ENCODE peak calls at places on chromosome 11, in six cellular contexts. One of them, this sample, is unnamed.

GRCh38 chr11:95149659-95150294 is 60.1 kb downstream of the ENDOD1 start:
- DNase-seq in stimulated activated CD4-positive, alpha-beta T cell treated with anti-CD3 and anti-CD28 coated beads, Interleukin-1b, Interleukin-23, amount 100 ng/mL, for 1 hour: no peak
- DNase-seq in Daoy: peak
- DNase-seq in CD8-positive, alpha-beta memory T cell: no peak
- DNase-seq in stimulated activated CD8-positive, alpha-beta memory T cell treated with anti-CD3 and anti-CD28 coated beads, Interleukin-7, amount 100 ng/mL, for 1 hour: no peak
- DNase-seq in tibial artery: no peak
- DNase-seq in this sample: no peak

GRCh38 chr11:14423633-14424032 is 64.7 kb upstream of the RRAS2 start:
- DNase-seq in stimulated activated CD4-positive, alpha-beta T cell treated with anti-CD3 and anti-CD28 coated beads, Interleukin-1b, Interleukin-23, amount 100 ng/mL, for 1 hour: no peak
- DNase-seq in Daoy: peak
- DNase-seq in CD8-positive, alpha-beta memory T cell: no peak
- DNase-seq in stimulated activated CD8-positive, alpha-beta memory T cell treated with anti-CD3 and anti-CD28 coated beads, Interleukin-7, amount 100 ng/mL, for 1 hour: no peak
- DNase-seq in tibial artery: no peak
- DNase-seq in this sample: no peak

GRCh38 chr11:65615229-65615949 is at the start of gene PCNX3:
- DNase-seq in stimulated activated CD4-positive, alpha-beta T cell treated with anti-CD3 and anti-CD28 coated beads, Interleukin-1b, Interleukin-23, amount 100 ng/mL, for 1 hour: peak
- DNase-seq in Daoy: peak
- DNase-seq in CD8-positive, alpha-beta memory T cell: peak
- DNase-seq in stimulated activated CD8-positive, alpha-beta memory T cell treated with anti-CD3 and anti-CD28 coated beads, Interleukin-7, amount 100 ng/mL, for 1 hour: peak
- DNase-seq in tibial artery: peak
- DNase-seq in this sample: peak

GRCh38 chr11:117281159-117281558 is 10.0 kb upstream of the BACE1-AS start:
- DNase-seq in stimulated activated CD4-positive, alpha-beta T cell treated with anti-CD3 and anti-CD28 coated beads, Interleukin-1b, Interleukin-23, amount 100 ng/mL, for 1 hour: no peak
- DNase-seq in Daoy: peak
- DNase-seq in CD8-positive, alpha-beta memory T cell: no peak
- DNase-seq in stimulated activated CD8-positive, alpha-beta memory T cell treated with anti-CD3 and anti-CD28 coated beads, Interleukin-7, amount 100 ng/mL, for 1 hour: no peak
- DNase-seq in tibial artery: no peak
- DNase-seq in this sample: no peak

GRCh38 chr11:57402188-57403066 is 12.0 kb upstream of the PRG2 start:
- DNase-seq in stimulated activated CD4-positive, alpha-beta T cell treated with anti-CD3 and anti-CD28 coated beads, Interleukin-1b, Interleukin-23, amount 100 ng/mL, for 1 hour: no peak
- DNase-seq in Daoy: peak
- DNase-seq in CD8-positive, alpha-beta memory T cell: no peak
- DNase-seq in stimulated activated CD8-positive, alpha-beta memory T cell treated with anti-CD3 and anti-CD28 coated beads, Interleukin-7, amount 100 ng/mL, for 1 hour: no peak
- DNase-seq in tibial artery: no peak
- DNase-seq in this sample: no peak

GRCh38 chr11:33942954-33943353 is 51.1 kb upstream of the LMO2 start:
- DNase-seq in stimulated activated CD4-positive, alpha-beta T cell treated with anti-CD3 and anti-CD28 coated beads, Interleukin-1b, Interleukin-23, amount 100 ng/mL, for 1 hour: no peak
- DNase-seq in Daoy: peak
- DNase-seq in CD8-positive, alpha-beta memory T cell: no peak
- DNase-seq in stimulated activated CD8-positive, alpha-beta memory T cell treated with anti-CD3 and anti-CD28 coated beads, Interleukin-7, amount 100 ng/mL, for 1 hour: no peak
- DNase-seq in tibial artery: peak
- DNase-seq in this sample: no peak

GRCh38 chr11:66467756-66468155 is 1.1 kb downstream of the PELI3 start:
- DNase-seq in stimulated activated CD4-positive, alpha-beta T cell treated with anti-CD3 and anti-CD28 coated beads, Interleukin-1b, Interleukin-23, amount 100 ng/mL, for 1 hour: no peak
- DNase-seq in Daoy: peak
- DNase-seq in CD8-positive, alpha-beta memory T cell: no peak
- DNase-seq in stimulated activated CD8-positive, alpha-beta memory T cell treated with anti-CD3 and anti-CD28 coated beads, Interleukin-7, amount 100 ng/mL, for 1 hour: no peak
- DNase-seq in tibial artery: peak
- DNase-seq in this sample: no peak

GRCh38 chr11:72380132-72380503 is 54.2 kb downstream of the CLPB start:
- DNase-seq in stimulated activated CD4-positive, alpha-beta T cell treated with anti-CD3 and anti-CD28 coated beads, Interleukin-1b, Interleukin-23, amount 100 ng/mL, for 1 hour: no peak
- DNase-seq in Daoy: no peak
- DNase-seq in CD8-positive, alpha-beta memory T cell: no peak
- DNase-seq in stimulated activated CD8-positive, alpha-beta memory T cell treated with anti-CD3 and anti-CD28 coated beads, Interleukin-7, amount 100 ng/mL, for 1 hour: no peak
- DNase-seq in tibial artery: no peak
- DNase-seq in this sample: no peak

GRCh38 chr11:72789493-72790131 is 4.2 kb downstream of the STARD10 start:
- DNase-seq in stimulated activated CD4-positive, alpha-beta T cell treated with anti-CD3 and anti-CD28 coated beads, Interleukin-1b, Interleukin-23, amount 100 ng/mL, for 1 hour: no peak
- DNase-seq in Daoy: peak
- DNase-seq in CD8-positive, alpha-beta memory T cell: no peak
- DNase-seq in stimulated activated CD8-positive, alpha-beta memory T cell treated with anti-CD3 and anti-CD28 coated beads, Interleukin-7, amount 100 ng/mL, for 1 hour: no peak
- DNase-seq in tibial artery: no peak
- DNase-seq in this sample: no peak

GRCh38 chr11:118060879-118061278 is 16.0 kb upstream of the TMPRSS4 start:
- DNase-seq in stimulated activated CD4-positive, alpha-beta T cell treated with anti-CD3 and anti-CD28 coated beads, Interleukin-1b, Interleukin-23, amount 100 ng/mL, for 1 hour: no peak
- DNase-seq in Daoy: no peak
- DNase-seq in CD8-positive, alpha-beta memory T cell: no peak
- DNase-seq in stimulated activated CD8-positive, alpha-beta memory T cell treated with anti-CD3 and anti-CD28 coated beads, Interleukin-7, amount 100 ng/mL, for 1 hour: no peak
- DNase-seq in tibial artery: peak
- DNase-seq in this sample: no peak

GRCh38 chr11:44205836-44206235 is 104.1 kb downstream of the ALX4 start:
- DNase-seq in stimulated activated CD4-positive, alpha-beta T cell treated with anti-CD3 and anti-CD28 coated beads, Interleukin-1b, Interleukin-23, amount 100 ng/mL, for 1 hour: no peak
- DNase-seq in Daoy: no peak
- DNase-seq in CD8-positive, alpha-beta memory T cell: no peak
- DNase-seq in stimulated activated CD8-positive, alpha-beta memory T cell treated with anti-CD3 and anti-CD28 coated beads, Interleukin-7, amount 100 ng/mL, for 1 hour: no peak
- DNase-seq in tibial artery: no peak
- DNase-seq in this sample: no peak